ENCODE peak calls at places on chromosomes 12 and 14, in five cellular contexts. P is Daoy; E is stimulated activated CD8-positive, alpha-beta memory T cell treated with anti-CD3 and anti-CD28 coated beads, Interleukin-2, amount 100 ng/mL, for 1 hour; X is AG20443; Y is AML-193. H is an unnamed sample.

GRCh38 chr14:21093769-21094681 is 4.4 kb downstream of the ZNF219 start:
- DNase-seq in X (no peak), E (no peak), Y (no peak), P (no peak), H (peak; percentile 57)

GRCh38 chr14:54105898-54106297 is 149.3 kb upstream of the BMP4 start:
- DNase-seq in X (no peak), Y (no peak), E (no peak), P (no peak), H (no peak)

GRCh38 chr12:127560041-127560478 is 706.9 kb upstream of the TMEM132C start:
- DNase-seq in X (no peak), E (no peak), Y (no peak), P (no peak), H (no peak)

GRCh38 chr12:38392584-38393144 is 76.1 kb downstream of the ALG10B start:
- DNase-seq in E (no peak), X (no peak), P (peak; percentile 6), Y (peak; percentile 97), H (no peak)

GRCh38 chr14:95360828-95361227 is 41.1 kb upstream of the CLMN start:
- DNase-seq in Y (no peak), P (no peak), X (no peak), E (no peak), H (peak; percentile 54)

GRCh38 chr12:65940744-65941143 is 116.5 kb downstream of the HMGA2 start:
- DNase-seq in Y (no peak), X (no peak), E (no peak), P (no peak), H (no peak)

GRCh38 chr12:110256780-110257431 is 24.1 kb upstream of the ATP2A2 start:
- DNase-seq in P (no peak), Y (peak; percentile 84), X (no peak), E (no peak), H (no peak)

GRCh38 chr12:106078358-106079025 is 60.3 kb downstream of the NUAK1 start:
- DNase-seq in Y (no peak), E (no peak), P (peak; percentile 97), X (peak; percentile 87), H (no peak)

GRCh38 chr14:56374421-56374820 is 205.2 kb upstream of the TMEM260 start:
- DNase-seq in Y (no peak), X (no peak), P (no peak), E (no peak), H (no peak)

GRCh38 chr14:35821546-35822411 is 4.4 kb upstream of the BRMS1L start:
- DNase-seq in X (peak; percentile 46), P (peak; percentile 46), Y (peak; percentile 41), E (no peak), H (peak; percentile 67)

GRCh38 chr14:100438678-100439592 is 115.8 kb downstream of the SLC25A47 start:
- DNase-seq in P (peak; percentile 98), Y (no peak), E (no peak), X (peak; percentile 86), H (peak; percentile 37)

GRCh38 chr14:20820063-20820904 is 17.6 kb upstream of the RNASE1 start:
- DNase-seq in X (no peak), E (no peak), P (no peak), Y (no peak), H (no peak)

GRCh38 chr12:117526756-117527479 is 165.5 kb upstream of the NOS1 start:
- DNase-seq in P (no peak), X (no peak), E (no peak), Y (no peak), H (no peak)

GRCh38 chr12:46946137-46946536 is 120.3 kb upstream of the SLC38A4 start:
- DNase-seq in P (peak; percentile 20), Y (no peak), X (no peak), E (no peak), H (no peak)

GRCh38 chr12:110721570-110721969 is 21.1 kb downstream of the PPP1CC start:
- DNase-seq in E (no peak), Y (no peak), P (no peak), X (no peak), H (no peak)

GRCh38 chr12:65098364-65098763 is 22.7 kb downstream of the WIF1 start:
- DNase-seq in X (no peak), E (no peak), Y (no peak), P (peak; percentile 70), H (no peak)

GRCh38 chr12:91813701-91814100 is 331.9 kb downstream of the BTG1 start:
- DNase-seq in E (no peak), X (no peak), P (peak; percentile 16), Y (no peak), H (no peak)

GRCh38 chr12:108358580-108358965 is 19.5 kb upstream of the CMKLR1 start:
- DNase-seq in Y (no peak), E (no peak), P (peak; percentile 57), X (no peak), H (no peak)

GRCh38 chr14:54548491-54548890 is 18.4 kb upstream of the SAMD4A start:
- DNase-seq in X (no peak), E (no peak), Y (no peak), P (no peak), H (no peak)

GRCh38 chr14:99649643-99650042 is 4.7 kb downstream of the HHIPL1 start:
- DNase-seq in E (no peak), Y (no peak), X (no peak), P (no peak), H (no peak)

GRCh38 chr12:7122876-7123769 is 5.6 kb downstream of the RBP5 start:
- DNase-seq in E (no peak), P (no peak), X (no peak), Y (no peak), H (no peak)

GRCh38 chr14:92937229-92937937 is 14.4 kb downstream of the CHGA start:
- DNase-seq in Y (no peak), P (peak; percentile 37), E (no peak), X (no peak), H (no peak)